ENCODE peak calls at places on chromosomes 6 and 20, in six cellular contexts. M is RWPE1, E is kidney tubule cell, B is NCI-H1092 treated with DMSO at 0.1 percent for 48 hours, I is iPS DF 19.7, Z is ovary. Q is an unnamed sample.

GRCh38 chr20:1463971-1464570 is 2.6 kb downstream of the NSFL1C start:
- DNase-seq in M (no peak), E (no peak), B (no peak), I (no peak), Z (no peak), Q (no peak)

GRCh38 chr6:53673138-53673801 is 7.7 kb upstream of the KLHL31 start:
- DNase-seq in M (peak), E (peak), B (no peak), I (no peak), Z (no peak), Q (peak)

GRCh38 chr6:53005667-53006250 is 10.7 kb upstream of the GSTA4 start:
- DNase-seq in M (no peak), E (no peak), B (no peak), I (no peak), Z (no peak), Q (no peak)

GRCh38 chr20:20761302-20761701 is 48.9 kb upstream of the RALGAPA2 start:
- DNase-seq in M (no peak), E (no peak), B (no peak), I (no peak), Z (no peak), Q (no peak)

GRCh38 chr20:44633187-44633851 is 18.2 kb downstream of the ADA start:
- DNase-seq in M (no peak), E (no peak), B (no peak), I (no peak), Z (no peak), Q (no peak)

GRCh38 chr6:46026307-46026706 is 10.6 kb upstream of the CLIC5 start:
- DNase-seq in M (no peak), E (no peak), B (no peak), I (no peak), Z (no peak), Q (no peak)

GRCh38 chr6:37779111-37779800 is 40.3 kb upstream of the ZFAND3 start:
- DNase-seq in M (no peak), E (peak), B (no peak), I (no peak), Z (no peak), Q (no peak)

GRCh38 chr20:41175727-41176330 is 38.5 kb downstream of the PLCG1 start:
- DNase-seq in M (no peak), E (no peak), B (no peak), I (no peak), Z (no peak), Q (no peak)

GRCh38 chr20:38896009-38896594 is 30.1 kb upstream of the FAM83D start:
- DNase-seq in M (no peak), E (no peak), B (no peak), I (no peak), Z (no peak), Q (no peak)

GRCh38 chr20:56624786-56625681 is 4.1 kb upstream of the TFAP2C start:
- DNase-seq in M (no peak), E (no peak), B (no peak), I (no peak), Z (no peak), Q (no peak)

GRCh38 chr6:4242593-4242992 is 107.2 kb upstream of the ECI2 start:
- DNase-seq in M (no peak), E (no peak), B (no peak), I (no peak), Z (no peak), Q (no peak)

GRCh38 chr6:41581381-41581991 is 35.3 kb downstream of the FOXP4 start:
- DNase-seq in M (peak), E (peak), B (no peak), I (no peak), Z (no peak), Q (peak)

GRCh38 chr6:154648776-154649175 is 84.4 kb upstream of the SCAF8 start:
- DNase-seq in M (no peak), E (no peak), B (no peak), I (no peak), Z (no peak), Q (no peak)

GRCh38 chr6:71228461-71229041 is 60.1 kb upstream of the OGFRL1 start:
- DNase-seq in M (peak), E (peak), B (no peak), I (no peak), Z (no peak), Q (peak)

GRCh38 chr6:41167173-41167963 is 4.5 kb upstream of the TREM2 start:
- DNase-seq in M (peak), E (peak), B (no peak), I (no peak), Z (no peak), Q (no peak)

GRCh38 chr20:23135449-23136447 is 49.6 kb upstream of the CD93 start:
- DNase-seq in M (no peak), E (no peak), B (no peak), I (no peak), Z (no peak), Q (no peak)

Q was measured in H54.